ENCODE peak calls at places on chromosomes 6 and 20, in five cellular contexts. C is CD8-positive, alpha-beta T cell; A is foreskin fibroblast; K is mucosa of descending colon; I is breast epithelium. W is an unnamed sample.
A peak's percentile ranks its signal among the peaks of the same experiment; 100 is the strongest.

GRCh38 chr20:23116301-23117089 is 30.4 kb upstream of the CD93 start:
- DNase-seq in C (no peak), A (peak; percentile 61), K (no peak), I (peak; percentile 34), W (no peak)

GRCh38 chr20:57237006-57237953 is 29.2 kb downstream of the BMP7 start:
- DNase-seq in C (no peak), A (no peak), K (no peak), I (no peak), W (no peak)

GRCh38 chr20:8522191-8522590 is 390.1 kb downstream of the PLCB1 start:
- DNase-seq in C (no peak), A (no peak), K (no peak), I (no peak), W (no peak)

GRCh38 chr6:71621918-71622519 is 264.3 kb upstream of the RIMS1 start:
- DNase-seq in C (no peak), A (no peak), K (no peak), I (no peak), W (peak; percentile 6)

GRCh38 chr6:136344420-136344819 is 54.8 kb upstream of the BCLAF1 start:
- DNase-seq in C (no peak), A (peak; percentile 71), K (no peak), I (no peak), W (peak; percentile 52)

GRCh38 chr6:35496036-35496850 is 636 bp downstream of the TEAD3 start:
- DNase-seq in C (no peak), A (no peak), K (peak; percentile 77), I (no peak), W (no peak)

GRCh38 chr20:32449057-32449889 is 91.1 kb downstream of the ASXL1 start:
- DNase-seq in C (no peak), A (no peak), K (peak; percentile 25), I (no peak), W (no peak)

GRCh38 chr6:105431226-105431625 is 28.3 kb upstream of the PREP start:
- DNase-seq in C (no peak), A (peak; percentile 42), K (no peak), I (no peak), W (peak; percentile 56)

GRCh38 chr20:11429889-11430580 is 487.7 kb upstream of the BTBD3 start:
- DNase-seq in C (no peak), A (no peak), K (no peak), I (no peak), W (no peak)

GRCh38 chr20:401682-402495 is 6.2 kb upstream of the RBCK1 start:
- DNase-seq in C (no peak), A (peak; percentile 27), K (no peak), I (no peak), W (no peak)

GRCh38 chr6:95946906-95947305 is 68.9 kb upstream of the FUT9 start:
- DNase-seq in C (no peak), A (no peak), K (no peak), I (no peak), W (no peak)

GRCh38 chr6:148928811-148929210 is 182.0 kb downstream of the UST start:
- DNase-seq in C (no peak), A (no peak), K (no peak), I (no peak), W (no peak)

GRCh38 chr20:13068336-13068735 is 59.6 kb downstream of the SPTLC3 start:
- DNase-seq in C (no peak), A (no peak), K (no peak), I (no peak), W (no peak)

GRCh38 chr20:14817121-14817520 is 479.7 kb upstream of the FLRT3 start:
- DNase-seq in C (no peak), A (peak; percentile 9), K (no peak), I (no peak), W (no peak)

GRCh38 chr20:9506337-9506821 is 8.0 kb upstream of the LAMP5 start:
- DNase-seq in C (no peak), A (no peak), K (no peak), I (no peak), W (no peak)

GRCh38 chr20:12255571-12255970 is 337.9 kb downstream of the BTBD3 start:
- DNase-seq in C (no peak), A (no peak), K (no peak), I (no peak), W (no peak)

GRCh38 chr6:167760979-167761793 is 65.5 kb upstream of the AFDN start:
- DNase-seq in C (no peak), A (no peak), K (no peak), I (peak; percentile 72), W (peak; percentile 78)

GRCh38 chr6:101129851-101130250 is 248.7 kb upstream of the ASCC3 start:
- DNase-seq in C (no peak), A (no peak), K (no peak), I (no peak), W (no peak)

GRCh38 chr6:158391276-158391675 is 79.0 kb downstream of the TULP4 start:
- DNase-seq in C (no peak), A (no peak), K (no peak), I (no peak), W (no peak)

GRCh38 chr20:2599265-2600060 is 53.0 kb upstream of the NOP56 start:
- DNase-seq in C (no peak), A (peak; percentile 10), K (no peak), I (no peak), W (no peak)

GRCh38 chr6:13708679-13709261 is 2.9 kb downstream of the RANBP9 start:
- DNase-seq in C (no peak), A (no peak), K (no peak), I (no peak), W (no peak)
- H3K4me3 ChIP-seq in C (peak overlapping the region; percentile 65), A (peak overlapping the region; percentile 87), K (no peak overlapping the region), I (peak overlapping the region; percentile 74), W (peak overlapping the region; percentile 89)

DNA sequence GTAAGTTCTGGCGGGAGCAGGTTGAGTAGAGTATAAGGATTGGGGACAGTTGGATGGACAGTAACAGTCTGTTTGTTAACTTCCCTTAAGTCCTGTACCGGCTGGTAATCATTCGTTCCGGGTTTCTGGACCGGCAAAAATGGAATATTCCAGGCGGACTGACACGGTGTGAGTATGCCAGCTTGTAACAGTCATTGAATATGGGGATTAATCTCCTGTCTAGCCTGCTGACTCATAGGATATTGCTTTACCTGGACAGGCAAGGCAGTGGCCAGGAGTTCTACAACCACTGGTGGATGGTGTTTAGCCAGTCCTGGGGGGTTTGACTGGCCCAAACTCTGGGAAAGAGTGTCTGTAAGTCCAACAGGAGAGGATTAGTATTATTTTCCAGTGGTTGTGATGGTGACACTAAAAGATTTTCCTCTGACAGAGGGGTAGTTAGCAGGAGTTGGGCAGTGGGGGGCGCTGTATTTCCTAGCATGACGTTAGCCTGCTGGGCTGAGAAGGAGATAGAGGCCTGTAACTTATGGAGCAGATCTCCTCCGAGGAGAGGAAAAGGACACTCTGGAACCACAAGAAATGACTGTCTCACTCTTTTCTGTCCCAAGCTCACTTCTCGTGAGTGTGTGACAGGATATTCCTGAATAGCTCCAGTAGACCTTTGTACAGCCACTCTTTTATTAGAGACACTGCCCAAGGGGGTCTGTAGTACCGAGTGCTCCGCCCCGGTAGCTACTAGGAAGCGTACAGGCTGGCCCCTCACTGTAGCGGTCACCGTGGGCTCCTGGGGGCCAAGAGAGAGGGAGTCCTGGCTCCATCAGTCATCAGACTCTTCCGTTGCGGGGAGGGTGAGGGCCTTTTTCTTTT is 152.2 kb downstream of the TRIM27 start:
- DNase-seq in C (no peak), A (no peak), K (no peak), I (no peak), W (no peak)
- TF ChIP-seq CTCF in C (no peak), A (no peak), K (no peak), I (no peak), W (no peak)

DNA sequence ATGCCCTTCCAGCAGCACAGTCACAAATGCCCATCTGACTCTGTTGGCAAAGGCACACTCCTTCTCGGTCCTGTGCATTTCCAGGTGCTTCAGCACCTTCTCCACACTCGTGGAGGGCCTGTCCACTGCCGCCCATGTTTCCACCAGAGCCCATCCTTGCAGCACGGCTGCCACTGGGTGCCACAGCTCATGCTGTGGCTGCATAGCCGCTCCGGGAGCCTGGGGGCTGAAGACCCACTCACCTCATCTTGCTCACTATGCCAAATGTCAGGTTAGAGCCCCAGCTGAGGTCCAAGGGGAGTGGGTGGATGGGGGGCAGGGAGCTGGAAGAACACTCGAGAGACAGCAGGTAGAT is 6.9 kb downstream of the ZKSCAN3 start:
- DNase-seq in C (no peak), A (no peak), K (no peak), I (no peak), W (no peak)
- H3K4me3 ChIP-seq in C (no peak overlapping the region), A (no peak overlapping the region), K (no peak overlapping the region), I (no peak overlapping the region), W (no peak overlapping the region)

DNA sequence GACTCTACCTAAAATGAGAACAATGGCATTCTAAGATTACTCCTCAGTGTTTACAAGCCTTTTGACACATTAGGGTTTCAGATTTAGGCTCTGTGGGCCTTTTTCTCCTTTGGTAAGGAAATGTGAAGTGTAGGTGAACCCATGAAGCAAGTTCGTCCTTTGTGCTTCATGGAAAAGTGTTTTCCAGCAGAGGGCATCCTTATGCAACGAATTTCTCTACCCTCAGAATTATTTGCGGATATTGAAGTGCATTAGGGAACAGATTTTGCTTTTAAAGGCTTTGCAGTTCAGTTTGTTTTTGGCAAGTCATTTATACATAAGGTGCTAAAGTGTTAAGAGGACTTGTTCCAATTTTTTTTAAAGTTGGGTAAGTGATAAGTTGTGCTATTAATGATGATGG is 55.7 kb upstream of the FERMT1 start:
- DNase-seq in C (no peak), A (no peak), K (no peak), I (no peak), W (peak; percentile 55)
- TF ChIP-seq CTCF in C (no peak), A (peak; percentile 38), K (no peak), I (no peak), W (peak; percentile 62)

DNA sequence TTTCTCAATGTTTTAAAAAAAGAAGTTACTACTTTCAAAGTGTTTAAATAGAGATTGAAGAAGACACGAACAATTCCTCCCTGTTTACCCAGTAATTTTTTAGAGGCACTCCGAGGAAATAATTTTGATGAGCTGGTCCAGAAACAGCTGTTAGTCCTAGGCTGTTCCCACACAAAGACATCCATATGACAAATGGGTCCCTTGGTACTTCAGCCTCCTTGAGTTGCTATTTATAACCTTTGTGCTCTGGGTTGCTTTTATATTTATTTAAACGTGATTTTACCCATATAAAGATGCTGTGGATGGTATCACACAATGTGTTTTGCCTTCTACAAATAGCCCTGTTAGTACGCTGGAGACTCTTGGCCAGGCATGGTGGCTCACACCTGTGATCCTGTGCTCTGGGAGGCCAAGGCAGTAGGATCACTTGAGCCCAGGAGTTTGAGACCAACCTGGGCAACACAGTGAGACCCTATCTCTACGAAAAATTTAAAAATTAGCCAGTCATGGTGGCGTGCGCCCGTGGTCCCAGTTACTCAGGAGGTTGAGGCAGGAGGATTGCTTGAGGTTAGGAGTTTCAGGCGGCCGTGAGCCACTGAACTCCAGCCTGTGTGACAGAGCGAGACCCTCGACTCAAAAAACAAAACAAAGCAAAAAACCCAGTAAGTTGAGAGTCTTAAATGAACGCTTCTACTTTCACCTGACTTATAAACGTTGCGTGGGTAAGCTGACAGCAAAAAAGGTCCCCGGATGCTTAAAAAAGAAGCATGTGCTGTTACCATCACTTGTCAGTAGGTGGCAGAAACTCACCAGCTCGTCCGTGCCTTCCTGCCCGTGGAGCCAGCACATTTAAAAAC is 56.9 kb upstream of the ARMH2 start:
- DNase-seq in C (peak; percentile 58), A (peak; percentile 57), K (no peak), I (no peak), W (peak; percentile 47)
- H3K4me3 ChIP-seq in C (no peak overlapping the region), A (no peak overlapping the region), K (no peak overlapping the region), I (no peak overlapping the region), W (no peak overlapping the region)

GRCh38 chr20:25195014-25195961 is at the start of gene ENTPD6:
- DNase-seq in C (peak; percentile 94), A (peak; percentile 82), K (peak; percentile 94), I (peak; percentile 91), W (peak; percentile 44)
- TF ChIP-seq CTCF in C (no peak), A (no peak), K (no peak), I (no peak), W (peak; percentile 25)